ENCODE peak calls at places on chromosomes 7 and 10, in four cellular contexts. L, F, A and H are unnamed samples.

GRCh38 chr7:96297873-96298272 is 24.0 kb downstream of the SLC25A13 start:
- DNase-seq in L (no peak), F (no peak), A (no peak), H (peak)

GRCh38 chr10:71512213-71512745 is 115.6 kb downstream of the CDH23 start:
- DNase-seq in A (no peak), F (no peak), L (no peak), H (no peak)

GRCh38 chr7:7512861-7513597 is 22.6 kb downstream of the COL28A1 start:
- DNase-seq in L (no peak), F (no peak), A (no peak), H (no peak)

GRCh38 chr10:6642881-6643280 is 62.8 kb upstream of the PRKCQ start:
- DNase-seq in F (no peak), A (no peak), L (no peak), H (no peak)

GRCh38 chr10:56449770-56450169 is 88.7 kb upstream of the ZWINT start:
- DNase-seq in L (no peak), A (no peak), F (no peak), H (no peak)

GRCh38 chr7:76189276-76189675 is 12.4 kb upstream of the SRRM3 start:
- DNase-seq in L (no peak), A (no peak), F (no peak), H (no peak)

GRCh38 chr7:153027210-153027609 is 267.7 kb downstream of the ACTR3B start:
- DNase-seq in F (no peak), A (no peak), L (no peak), H (no peak)

GRCh38 chr10:34526758-34527730 is 288.1 kb downstream of the PARD3 start:
- DNase-seq in A (peak), F (no peak), L (peak), H (no peak)

DNA sequence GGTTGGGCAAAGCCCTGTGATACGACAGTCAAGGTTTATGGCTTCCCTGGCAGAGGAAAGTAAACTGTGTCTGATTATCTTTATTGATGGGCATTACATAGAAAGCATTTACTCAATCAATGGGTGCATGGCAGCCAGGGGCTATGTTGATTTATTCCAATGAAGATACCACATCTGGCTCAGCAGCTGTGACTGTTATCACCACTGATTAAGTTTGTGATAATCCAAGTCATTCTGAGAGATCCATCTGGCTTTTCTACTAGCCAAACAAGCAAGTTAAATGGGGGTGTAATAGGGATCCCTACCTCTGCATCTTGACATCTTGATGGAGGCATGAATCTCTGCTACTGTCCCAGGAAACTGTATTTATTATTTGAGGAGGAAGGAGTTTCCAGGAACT is 86.7 kb downstream of the KLF6 start:
- DNase-seq in L (no peak), F (no peak), A (no peak), H (no peak)
- TF ChIP-seq PHF8 in L (no peak), F (no peak), A (no peak), H (no peak)

DNA sequence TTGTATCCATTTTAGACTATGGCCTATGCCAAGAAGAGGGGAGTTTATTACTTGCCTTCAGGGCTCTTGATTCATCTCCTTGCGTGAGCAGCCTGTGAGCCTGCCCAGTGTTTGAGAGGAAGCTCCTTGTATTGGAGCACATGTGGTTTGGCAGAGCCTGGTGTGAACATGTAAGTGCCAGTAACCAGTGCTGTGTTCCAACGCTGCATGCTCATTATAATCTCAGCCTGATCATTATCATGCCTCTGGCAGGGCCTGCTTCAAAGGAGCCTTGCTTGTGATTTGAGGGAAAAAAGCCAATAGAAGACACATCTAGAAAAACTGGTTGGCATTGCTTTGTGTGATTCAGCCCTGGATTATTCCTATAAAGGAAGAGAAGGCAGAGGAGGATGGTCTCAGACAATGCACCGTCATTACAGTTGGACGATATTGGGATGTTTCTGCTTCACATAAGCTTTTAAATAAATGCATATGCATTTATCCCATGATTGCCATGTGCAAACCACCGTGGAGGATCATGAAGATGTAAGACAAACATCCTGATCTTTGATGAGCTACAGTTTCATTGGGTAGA is 203.4 kb upstream of the AHR start:
- DNase-seq in L (peak), A (no peak), F (no peak), H (no peak)
- TF ChIP-seq PHF8 in L (no peak), A (no peak), F (no peak), H (no peak)

GRCh38 chr7:106167439-106168136 is 55.5 kb upstream of the SYPL1 start:
- DNase-seq in F (no peak), L (no peak), A (no peak), H (no peak)
- TF ChIP-seq PHF8 in F (no peak), L (no peak), A (no peak), H (no peak)

GRCh38 chr10:12975266-12975665 is 26.2 kb downstream of the CCDC3 start:
- DNase-seq in L (peak), F (no peak), A (no peak), H (no peak)
- TF ChIP-seq PHF8 in L (no peak), F (no peak), A (no peak), H (no peak)

GRCh38 chr7:1708640-1709249 is 38.7 kb downstream of the ELFN1 start:
- DNase-seq in F (no peak), L (no peak), A (no peak), H (no peak)
- TF ChIP-seq PHF8 in F (no peak), L (no peak), A (no peak), H (no peak)

GRCh38 chr7:94391716-94392390 is 2.8 kb upstream of the COL1A2 start:
- DNase-seq in A (no peak), F (no peak), L (no peak), H (no peak)
- TF ChIP-seq PHF8 in A (no peak), F (no peak), L (no peak), H (no peak)

DNA sequence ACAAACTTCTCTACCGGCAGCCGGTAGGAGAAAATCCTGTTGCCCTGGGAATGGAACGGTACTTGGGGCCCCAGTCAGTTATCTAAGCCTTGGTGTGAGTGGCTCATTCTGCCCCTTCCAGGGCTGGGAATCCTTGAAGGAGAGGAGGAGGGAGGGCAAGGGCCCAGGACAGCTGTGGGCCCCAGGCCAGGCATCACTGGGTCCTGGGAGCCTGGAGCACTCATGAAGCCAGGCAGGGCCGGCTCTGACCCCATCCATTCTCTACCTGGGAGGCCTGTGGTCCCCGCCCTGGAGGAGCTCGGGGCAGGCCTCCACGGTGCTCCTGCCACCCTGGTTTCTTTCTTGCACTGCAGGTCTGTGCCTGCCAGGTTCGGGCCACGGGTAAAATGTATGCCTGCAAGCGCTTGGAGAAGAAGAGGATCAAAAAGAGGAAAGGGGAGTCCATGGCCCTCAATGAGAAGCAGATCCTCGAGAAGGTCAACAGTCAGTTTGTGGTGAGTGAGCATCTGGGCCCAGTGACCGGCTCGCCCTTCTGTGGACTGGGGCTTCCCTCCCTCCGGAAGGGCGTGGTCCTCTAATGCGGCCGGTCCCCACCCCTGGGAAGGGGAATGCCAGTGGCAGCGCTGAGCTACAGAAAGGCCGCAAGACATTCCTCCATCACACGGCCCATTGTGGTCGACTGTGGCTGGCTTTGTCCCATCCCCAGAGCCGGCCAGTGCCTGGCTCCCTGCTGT is 111.3 kb downstream of the RGS10 start:
- DNase-seq in L (no peak), A (no peak), F (peak), H (no peak)
- TF ChIP-seq PHF8 in L (no peak), A (no peak), F (no peak), H (no peak)